ENCODE peak calls at places on chromosome 18, in five cellular contexts. One of them, this sample, is unnamed.

GRCh38 chr18:31512203-31512764 is 14.3 kb downstream of the DSG2 start:
- DNase-seq in cardiac fibroblast: peak
- DNase-seq in sigmoid colon: no peak
- DNase-seq in dorsolateral prefrontal cortex: no peak
- DNase-seq in fibroblast of lung: peak
- DNase-seq in this sample: no peak

GRCh38 chr18:49335677-49336076 is 124.8 kb downstream of the DYM start:
- DNase-seq in cardiac fibroblast: no peak
- DNase-seq in sigmoid colon: no peak
- DNase-seq in dorsolateral prefrontal cortex: no peak
- DNase-seq in fibroblast of lung: no peak
- DNase-seq in this sample: no peak

GRCh38 chr18:58297198-58297597 is 253.2 kb downstream of the NEDD4L start:
- DNase-seq in cardiac fibroblast: peak
- DNase-seq in sigmoid colon: no peak
- DNase-seq in dorsolateral prefrontal cortex: no peak
- DNase-seq in fibroblast of lung: peak
- DNase-seq in this sample: no peak

GRCh38 chr18:48230459-48231113 is 178.6 kb downstream of the ZBTB7C start:
- DNase-seq in cardiac fibroblast: peak
- DNase-seq in sigmoid colon: no peak
- DNase-seq in dorsolateral prefrontal cortex: no peak
- DNase-seq in fibroblast of lung: peak
- DNase-seq in this sample: peak

GRCh38 chr18:49548266-49548665 is 13.6 kb upstream of the LIPG start:
- DNase-seq in cardiac fibroblast: no peak
- DNase-seq in sigmoid colon: no peak
- DNase-seq in dorsolateral prefrontal cortex: no peak
- DNase-seq in fibroblast of lung: peak
- DNase-seq in this sample: no peak

GRCh38 chr18:995641-996040 is 91.0 kb downstream of the ADCYAP1 start:
- DNase-seq in cardiac fibroblast: peak
- DNase-seq in sigmoid colon: no peak
- DNase-seq in dorsolateral prefrontal cortex: no peak
- DNase-seq in fibroblast of lung: peak
- DNase-seq in this sample: no peak

GRCh38 chr18:47756364-47757016 is 174.0 kb downstream of the SMAD2 start:
- DNase-seq in cardiac fibroblast: peak
- DNase-seq in sigmoid colon: no peak
- DNase-seq in dorsolateral prefrontal cortex: peak
- DNase-seq in fibroblast of lung: peak
- DNase-seq in this sample: peak

GRCh38 chr18:3008546-3008945 is 4.4 kb downstream of the LPIN2 start:
- DNase-seq in cardiac fibroblast: peak
- DNase-seq in sigmoid colon: no peak
- DNase-seq in dorsolateral prefrontal cortex: no peak
- DNase-seq in fibroblast of lung: peak
- DNase-seq in this sample: no peak

GRCh38 chr18:830315-830901 is 18.4 kb upstream of the YES1 start:
- DNase-seq in cardiac fibroblast: peak
- DNase-seq in sigmoid colon: no peak
- DNase-seq in dorsolateral prefrontal cortex: no peak
- DNase-seq in fibroblast of lung: peak
- DNase-seq in this sample: peak

GRCh38 chr18:8730080-8730827 is 24.9 kb downstream of the MTCL1 start:
- DNase-seq in cardiac fibroblast: peak
- DNase-seq in sigmoid colon: peak
- DNase-seq in dorsolateral prefrontal cortex: peak
- DNase-seq in fibroblast of lung: peak
- DNase-seq in this sample: peak

GRCh38 chr18:49795612-49796552 is 17.5 kb downstream of the ACAA2 start:
- DNase-seq in cardiac fibroblast: no peak
- DNase-seq in sigmoid colon: no peak
- DNase-seq in dorsolateral prefrontal cortex: no peak
- DNase-seq in fibroblast of lung: no peak
- DNase-seq in this sample: no peak

GRCh38 chr18:7117390-7118355 is at the start of gene LAMA1:
- DNase-seq in cardiac fibroblast: peak
- DNase-seq in sigmoid colon: no peak
- DNase-seq in dorsolateral prefrontal cortex: no peak
- DNase-seq in fibroblast of lung: no peak
- DNase-seq in this sample: peak

GRCh38 chr18:3192286-3192685 is 27.5 kb downstream of the MYOM1 start:
- DNase-seq in cardiac fibroblast: no peak
- DNase-seq in sigmoid colon: no peak
- DNase-seq in dorsolateral prefrontal cortex: no peak
- DNase-seq in fibroblast of lung: no peak
- DNase-seq in this sample: no peak

GRCh38 chr18:30601541-30601940 is 441.0 kb downstream of the DSC3 start:
- DNase-seq in cardiac fibroblast: no peak
- DNase-seq in sigmoid colon: no peak
- DNase-seq in dorsolateral prefrontal cortex: no peak
- DNase-seq in fibroblast of lung: no peak
- DNase-seq in this sample: no peak

GRCh38 chr18:70107037-70107436 is 98.5 kb downstream of the RTTN start:
- DNase-seq in cardiac fibroblast: peak
- DNase-seq in sigmoid colon: no peak
- DNase-seq in dorsolateral prefrontal cortex: no peak
- DNase-seq in fibroblast of lung: peak
- DNase-seq in this sample: no peak

GRCh38 chr18:68314403-68314802 is 400.5 kb downstream of the TMX3 start:
- DNase-seq in cardiac fibroblast: no peak
- DNase-seq in sigmoid colon: no peak
- DNase-seq in dorsolateral prefrontal cortex: no peak
- DNase-seq in fibroblast of lung: no peak
- DNase-seq in this sample: no peak

GRCh38 chr18:41752826-41753225 is 202.2 kb upstream of the PIK3C3 start:
- DNase-seq in cardiac fibroblast: no peak
- DNase-seq in sigmoid colon: no peak
- DNase-seq in dorsolateral prefrontal cortex: no peak
- DNase-seq in fibroblast of lung: no peak
- DNase-seq in this sample: no peak

GRCh38 chr18:24868760-24869237 is 408.4 kb downstream of the HRH4 start:
- DNase-seq in cardiac fibroblast: no peak
- DNase-seq in sigmoid colon: no peak
- DNase-seq in dorsolateral prefrontal cortex: no peak
- DNase-seq in fibroblast of lung: peak
- DNase-seq in this sample: no peak

GRCh38 chr18:51430538-51430937 is 233.1 kb upstream of the MEX3C start:
- DNase-seq in cardiac fibroblast: no peak
- DNase-seq in sigmoid colon: no peak
- DNase-seq in dorsolateral prefrontal cortex: no peak
- DNase-seq in fibroblast of lung: no peak
- DNase-seq in this sample: no peak

GRCh38 chr18:58132595-58133191 is 88.7 kb downstream of the NEDD4L start:
- DNase-seq in cardiac fibroblast: no peak
- DNase-seq in sigmoid colon: no peak
- DNase-seq in dorsolateral prefrontal cortex: no peak
- DNase-seq in fibroblast of lung: peak
- DNase-seq in this sample: no peak

GRCh38 chr18:39173022-39173421 is 1607.4 kb upstream of the CELF4 start:
- DNase-seq in cardiac fibroblast: no peak
- DNase-seq in sigmoid colon: no peak
- DNase-seq in dorsolateral prefrontal cortex: no peak
- DNase-seq in fibroblast of lung: no peak
- DNase-seq in this sample: no peak

GRCh38 chr18:519019-519879 is 18.7 kb upstream of the COLEC12 start:
- DNase-seq in cardiac fibroblast: peak
- DNase-seq in sigmoid colon: peak
- DNase-seq in dorsolateral prefrontal cortex: no peak
- DNase-seq in fibroblast of lung: peak
- DNase-seq in this sample: peak

GRCh38 chr18:48028716-48029115 is 98.3 kb upstream of the SMAD2 start:
- DNase-seq in cardiac fibroblast: no peak
- DNase-seq in sigmoid colon: peak
- DNase-seq in dorsolateral prefrontal cortex: no peak
- DNase-seq in fibroblast of lung: no peak
- DNase-seq in this sample: peak

GRCh38 chr18:45108754-45109153 is 428.1 kb downstream of the SETBP1 start:
- DNase-seq in cardiac fibroblast: no peak
- DNase-seq in sigmoid colon: no peak
- DNase-seq in dorsolateral prefrontal cortex: no peak
- DNase-seq in fibroblast of lung: no peak
- DNase-seq in this sample: no peak

GRCh38 chr18:45104071-45104440 is 423.4 kb downstream of the SETBP1 start:
- DNase-seq in cardiac fibroblast: no peak
- DNase-seq in sigmoid colon: no peak
- DNase-seq in dorsolateral prefrontal cortex: no peak
- DNase-seq in fibroblast of lung: no peak
- DNase-seq in this sample: no peak

GRCh38 chr18:45109271-45109670 is 428.6 kb downstream of the SETBP1 start:
- DNase-seq in cardiac fibroblast: no peak
- DNase-seq in sigmoid colon: no peak
- DNase-seq in dorsolateral prefrontal cortex: no peak
- DNase-seq in fibroblast of lung: no peak
- DNase-seq in this sample: no peak

GRCh38 chr18:45106331-45106774 is 425.7 kb downstream of the SETBP1 start:
- DNase-seq in cardiac fibroblast: peak
- DNase-seq in sigmoid colon: no peak
- DNase-seq in dorsolateral prefrontal cortex: no peak
- DNase-seq in fibroblast of lung: peak
- DNase-seq in this sample: no peak

GRCh38 chr18:45107425-45107824 is 426.7 kb downstream of the SETBP1 start:
- DNase-seq in cardiac fibroblast: peak
- DNase-seq in sigmoid colon: no peak
- DNase-seq in dorsolateral prefrontal cortex: no peak
- DNase-seq in fibroblast of lung: peak
- DNase-seq in this sample: no peak
- H3K4me3 ChIP-seq in cardiac fibroblast: no peak
- H3K4me3 ChIP-seq in sigmoid colon: no peak
- H3K4me3 ChIP-seq in dorsolateral prefrontal cortex: no peak
- H3K4me3 ChIP-seq in fibroblast of lung: no peak
- H3K4me3 ChIP-seq in this sample: no peak

DNA sequence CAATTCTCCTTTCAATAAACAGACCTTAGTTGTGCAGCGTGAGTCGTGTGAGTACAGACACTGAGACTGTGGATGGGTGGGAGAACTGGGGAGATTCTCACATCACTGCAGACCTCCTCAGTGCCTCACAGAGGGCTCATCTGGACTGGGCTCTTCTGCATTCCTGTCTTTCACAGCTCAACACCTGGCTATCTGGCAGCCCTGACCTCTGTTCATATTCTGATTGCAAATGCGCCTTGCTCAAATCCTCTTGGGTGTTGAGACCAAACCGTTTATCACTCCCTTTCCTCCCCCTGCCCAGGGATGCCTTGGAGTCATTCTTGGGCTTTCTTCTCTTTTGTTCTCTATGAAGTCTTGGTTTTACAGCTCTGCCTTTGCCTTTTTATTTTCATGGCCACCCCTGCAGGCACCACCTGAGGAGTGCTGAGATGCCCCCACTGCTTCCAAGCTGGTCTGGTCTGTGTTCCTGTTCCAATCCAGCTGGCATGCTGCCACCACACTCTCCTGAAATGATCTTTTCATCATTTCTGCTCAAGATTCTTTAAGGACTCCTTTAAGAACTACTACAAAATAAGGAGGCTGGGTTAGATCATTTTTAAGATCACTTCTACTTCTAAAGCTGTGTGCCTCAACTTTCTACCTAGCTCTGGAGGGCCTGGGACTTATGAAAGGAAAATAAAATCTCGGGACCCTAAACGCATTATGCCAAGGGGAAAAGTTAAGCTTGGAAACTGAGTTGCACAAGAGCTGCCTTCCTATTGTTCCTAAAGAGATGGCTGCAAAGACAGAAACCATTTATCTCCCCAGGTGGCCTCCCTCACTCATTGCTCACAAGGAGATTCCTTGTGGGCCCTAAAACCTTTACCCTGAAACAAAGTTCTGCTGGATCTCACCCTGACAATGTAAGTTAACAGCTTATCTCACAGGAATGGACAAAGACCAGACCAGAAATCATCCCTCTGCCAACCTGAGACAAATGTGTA is 26.5 kb downstream of the TUBB6 start:
- DNase-seq in cardiac fibroblast: no peak
- DNase-seq in sigmoid colon: peak
- DNase-seq in dorsolateral prefrontal cortex: peak
- DNase-seq in fibroblast of lung: no peak
- DNase-seq in this sample: no peak
- H3K4me3 ChIP-seq in cardiac fibroblast: no peak
- H3K4me3 ChIP-seq in sigmoid colon: no peak
- H3K4me3 ChIP-seq in dorsolateral prefrontal cortex: no peak
- H3K4me3 ChIP-seq in fibroblast of lung: no peak
- H3K4me3 ChIP-seq in this sample: no peak

DNA sequence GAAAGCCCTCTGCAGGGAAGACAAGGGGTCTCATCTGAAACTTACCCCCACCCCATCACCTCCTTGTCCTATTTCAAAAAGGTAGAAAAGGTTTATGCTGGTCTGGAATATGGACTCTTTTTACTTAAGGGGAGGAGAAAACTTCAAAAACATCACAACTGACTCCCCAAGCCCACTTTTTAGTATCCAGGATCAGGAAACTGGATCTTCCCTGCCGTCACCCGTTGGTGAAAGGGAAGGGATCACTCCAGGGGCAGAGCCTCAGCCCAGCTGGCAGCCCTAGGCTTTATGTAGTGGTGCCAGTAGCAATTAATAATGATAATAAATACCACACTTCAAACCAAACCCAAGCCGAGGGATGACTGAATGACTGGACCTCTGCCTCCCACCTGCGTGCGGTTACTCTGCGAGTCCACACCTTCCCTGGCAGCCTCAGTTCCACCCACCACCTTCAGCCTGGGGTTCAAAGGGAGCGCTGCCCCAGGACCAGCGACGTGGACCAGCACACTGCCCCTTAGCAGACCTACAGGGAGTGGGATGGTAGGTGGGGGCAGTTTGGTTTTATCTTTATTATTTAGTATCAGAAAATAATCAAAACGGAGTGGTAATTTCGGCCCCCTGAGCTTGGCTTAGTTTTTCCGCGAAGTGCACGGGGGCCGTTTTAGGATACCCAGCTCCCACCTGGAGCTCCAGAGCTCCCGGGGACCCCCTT is 4.9 kb upstream of the GATA6 start:
- DNase-seq in cardiac fibroblast: no peak
- DNase-seq in sigmoid colon: no peak
- DNase-seq in dorsolateral prefrontal cortex: no peak
- DNase-seq in fibroblast of lung: no peak
- DNase-seq in this sample: no peak
- H3K4me3 ChIP-seq in cardiac fibroblast: no peak
- H3K4me3 ChIP-seq in sigmoid colon: peak
- H3K4me3 ChIP-seq in dorsolateral prefrontal cortex: no peak
- H3K4me3 ChIP-seq in fibroblast of lung: no peak
- H3K4me3 ChIP-seq in this sample: peak

DNA sequence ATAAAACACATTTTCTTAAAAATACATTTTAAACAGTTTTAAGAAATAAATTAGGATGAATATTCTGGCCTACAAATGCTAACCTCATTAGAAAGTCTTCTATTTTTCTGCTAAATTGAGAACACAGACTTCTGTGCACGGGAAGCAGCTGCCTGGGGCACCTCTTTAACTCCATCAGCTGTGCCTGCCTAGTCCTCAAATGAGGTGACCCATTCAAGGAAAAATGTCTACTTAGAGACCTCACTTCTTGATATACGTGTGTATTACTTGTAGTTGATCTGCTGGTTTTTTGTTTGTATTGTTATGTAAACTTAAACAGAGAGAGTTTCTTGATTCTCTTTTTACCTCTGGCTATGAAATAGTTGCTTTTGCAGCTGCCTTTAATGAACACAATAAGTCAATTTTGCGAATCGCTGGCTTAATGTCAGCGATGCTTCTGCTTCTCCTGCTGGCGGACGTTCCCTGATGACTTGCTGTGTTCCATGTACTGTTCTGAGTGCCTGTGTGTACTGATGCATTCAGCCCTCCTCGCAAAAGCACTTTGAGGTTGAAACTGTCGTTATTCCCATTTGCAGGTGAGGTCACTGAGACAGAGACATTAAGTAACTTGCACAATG is 88.7 kb upstream of the TXNDC2 start:
- DNase-seq in cardiac fibroblast: no peak
- DNase-seq in sigmoid colon: no peak
- DNase-seq in dorsolateral prefrontal cortex: no peak
- DNase-seq in fibroblast of lung: no peak
- DNase-seq in this sample: no peak
- H3K4me3 ChIP-seq in cardiac fibroblast: no peak
- H3K4me3 ChIP-seq in sigmoid colon: no peak
- H3K4me3 ChIP-seq in dorsolateral prefrontal cortex: peak
- H3K4me3 ChIP-seq in fibroblast of lung: no peak
- H3K4me3 ChIP-seq in this sample: no peak